ENCODE peak calls at places on chromosomes 4 and X, in four cellular contexts. Y is choroid plexus epithelial cell, W is Calu3, U is fibroblast of mammary gland. M is an unnamed sample.

GRCh38 chr4:3268395-3269104 is 19.6 kb downstream of the MSANTD1 start:
- DNase-seq in Y (no peak), W (no peak), U (no peak), M (no peak)

GRCh38 chr4:3340703-3341088 is 47.9 kb downstream of the RGS12 start:
- DNase-seq in Y (no peak), W (no peak), U (no peak), M (no peak)

GRCh38 chr4:89486042-89486441 is 178.4 kb upstream of the GPRIN3 start:
- DNase-seq in Y (peak), W (no peak), U (peak), M (peak)

GRCh38 chr4:73593631-73594241 is 26.5 kb downstream of the RASSF6 start:
- DNase-seq in Y (peak), W (no peak), U (peak), M (no peak)

GRCh38 chr4:7546152-7546808 is 111.5 kb upstream of the PSAPL1 start:
- DNase-seq in Y (no peak), W (no peak), U (no peak), M (no peak)

GRCh38 chr4:154143720-154144119 is 347.9 kb downstream of the DCHS2 start:
- DNase-seq in Y (no peak), W (no peak), U (no peak), M (no peak)

GRCh38 chrX:101482296-101482695 is 3.0 kb upstream of the ARMCX4 start:
- DNase-seq in Y (peak), W (no peak), U (no peak), M (peak)

GRCh38 chr4:71229477-71230257 is 109.2 kb upstream of the SLC4A4 start:
- DNase-seq in Y (peak), W (peak), U (peak), M (peak)

GRCh38 chr4:113468165-113469022 is 293.1 kb downstream of the CAMK2D start:
- DNase-seq in Y (peak), W (peak), U (peak), M (peak)

M was measured in astrocyte.